ENCODE peak calls at places on chromosomes 11 and 22, in six cellular contexts. One of them, this sample, is unnamed.

GRCh38 chr11:123434262-123434661 is 4.2 kb downstream of the GRAMD1B start:
- DNase-seq in tibial artery: peak
- DNase-seq in HFFc6: peak
- DNase-seq in lower lobe of right lung: no peak
- DNase-seq in retinal pigment epithelial cell: no peak
- DNase-seq in CD4-positive, alpha-beta T cell: peak
- DNase-seq in this sample: no peak

GRCh38 chr11:2566223-2567025 is 121.6 kb downstream of the KCNQ1 start:
- DNase-seq in tibial artery: peak
- DNase-seq in HFFc6: no peak
- DNase-seq in lower lobe of right lung: peak
- DNase-seq in retinal pigment epithelial cell: no peak
- DNase-seq in CD4-positive, alpha-beta T cell: no peak
- DNase-seq in this sample: no peak

GRCh38 chr11:119863811-119864601 is 135.0 kb upstream of the NECTIN1 start:
- DNase-seq in tibial artery: no peak
- DNase-seq in HFFc6: no peak
- DNase-seq in lower lobe of right lung: no peak
- DNase-seq in retinal pigment epithelial cell: no peak
- DNase-seq in CD4-positive, alpha-beta T cell: no peak
- DNase-seq in this sample: no peak

GRCh38 chr11:70509476-70509875 is 111.1 kb downstream of the CTTN start:
- DNase-seq in tibial artery: no peak
- DNase-seq in HFFc6: no peak
- DNase-seq in lower lobe of right lung: no peak
- DNase-seq in retinal pigment epithelial cell: no peak
- DNase-seq in CD4-positive, alpha-beta T cell: no peak
- DNase-seq in this sample: no peak

GRCh38 chr22:25834490-25834889 is 92.5 kb downstream of the MYO18B start:
- DNase-seq in tibial artery: no peak
- DNase-seq in HFFc6: no peak
- DNase-seq in lower lobe of right lung: no peak
- DNase-seq in retinal pigment epithelial cell: no peak
- DNase-seq in CD4-positive, alpha-beta T cell: no peak
- DNase-seq in this sample: no peak

GRCh38 chr11:68146704-68147474 is 25.7 kb upstream of the CHKA start:
- DNase-seq in tibial artery: no peak
- DNase-seq in HFFc6: no peak
- DNase-seq in lower lobe of right lung: peak
- DNase-seq in retinal pigment epithelial cell: no peak
- DNase-seq in CD4-positive, alpha-beta T cell: no peak
- DNase-seq in this sample: no peak

GRCh38 chr22:49297286-49297870 is 530.3 kb downstream of the BRD1 start:
- DNase-seq in tibial artery: no peak
- DNase-seq in HFFc6: no peak
- DNase-seq in lower lobe of right lung: no peak
- DNase-seq in retinal pigment epithelial cell: no peak
- DNase-seq in CD4-positive, alpha-beta T cell: no peak
- DNase-seq in this sample: no peak

GRCh38 chr11:9001736-9002135 is 2.1 kb downstream of the NRIP3 start:
- DNase-seq in tibial artery: no peak
- DNase-seq in HFFc6: peak
- DNase-seq in lower lobe of right lung: no peak
- DNase-seq in retinal pigment epithelial cell: peak
- DNase-seq in CD4-positive, alpha-beta T cell: no peak
- DNase-seq in this sample: peak

GRCh38 chr22:27492566-27493201 is 308.9 kb downstream of the MN1 start:
- DNase-seq in tibial artery: no peak
- DNase-seq in HFFc6: no peak
- DNase-seq in lower lobe of right lung: no peak
- DNase-seq in retinal pigment epithelial cell: no peak
- DNase-seq in CD4-positive, alpha-beta T cell: no peak
- DNase-seq in this sample: no peak

GRCh38 chr11:86206296-86206695 is 38.3 kb upstream of the EED start:
- DNase-seq in tibial artery: no peak
- DNase-seq in HFFc6: no peak
- DNase-seq in lower lobe of right lung: no peak
- DNase-seq in retinal pigment epithelial cell: no peak
- DNase-seq in CD4-positive, alpha-beta T cell: no peak
- DNase-seq in this sample: peak

GRCh38 chr22:49935561-49935960 is 17.1 kb downstream of the CRELD2 start:
- DNase-seq in tibial artery: no peak
- DNase-seq in HFFc6: no peak
- DNase-seq in lower lobe of right lung: no peak
- DNase-seq in retinal pigment epithelial cell: no peak
- DNase-seq in CD4-positive, alpha-beta T cell: peak
- DNase-seq in this sample: no peak

GRCh38 chr11:130124096-130124495 is 35.5 kb upstream of the ST14 start:
- DNase-seq in tibial artery: peak
- DNase-seq in HFFc6: peak
- DNase-seq in lower lobe of right lung: peak
- DNase-seq in retinal pigment epithelial cell: peak
- DNase-seq in CD4-positive, alpha-beta T cell: no peak
- DNase-seq in this sample: no peak

GRCh38 chr11:1943576-1943975 is 3.6 kb upstream of the MRPL23 start:
- DNase-seq in tibial artery: peak
- DNase-seq in HFFc6: no peak
- DNase-seq in lower lobe of right lung: peak
- DNase-seq in retinal pigment epithelial cell: no peak
- DNase-seq in CD4-positive, alpha-beta T cell: no peak
- DNase-seq in this sample: no peak

GRCh38 chr11:59610289-59610688 is 5.3 kb downstream of the OSBP start:
- DNase-seq in tibial artery: no peak
- DNase-seq in HFFc6: no peak
- DNase-seq in lower lobe of right lung: no peak
- DNase-seq in retinal pigment epithelial cell: no peak
- DNase-seq in CD4-positive, alpha-beta T cell: no peak
- DNase-seq in this sample: no peak

GRCh38 chr11:19963697-19964340 is 196.5 kb downstream of the DBX1 start:
- DNase-seq in tibial artery: no peak
- DNase-seq in HFFc6: no peak
- DNase-seq in lower lobe of right lung: no peak
- DNase-seq in retinal pigment epithelial cell: no peak
- DNase-seq in CD4-positive, alpha-beta T cell: no peak
- DNase-seq in this sample: no peak

GRCh38 chr11:132911186-132911585 is 621.1 kb downstream of the OPCML start:
- DNase-seq in tibial artery: no peak
- DNase-seq in HFFc6: no peak
- DNase-seq in lower lobe of right lung: no peak
- DNase-seq in retinal pigment epithelial cell: peak
- DNase-seq in CD4-positive, alpha-beta T cell: no peak
- DNase-seq in this sample: no peak

GRCh38 chr11:40722179-40722795 is 737.2 kb downstream of the LRRC4C start:
- DNase-seq in tibial artery: no peak
- DNase-seq in HFFc6: no peak
- DNase-seq in lower lobe of right lung: no peak
- DNase-seq in retinal pigment epithelial cell: no peak
- DNase-seq in CD4-positive, alpha-beta T cell: no peak
- DNase-seq in this sample: no peak

GRCh38 chr22:45072322-45072903 is 62.6 kb upstream of the PHF21B start:
- DNase-seq in tibial artery: no peak
- DNase-seq in HFFc6: peak
- DNase-seq in lower lobe of right lung: no peak
- DNase-seq in retinal pigment epithelial cell: peak
- DNase-seq in CD4-positive, alpha-beta T cell: no peak
- DNase-seq in this sample: no peak

GRCh38 chr11:127003260-127003981 is 2.9 kb upstream of the KIRREL3 start:
- DNase-seq in tibial artery: no peak
- DNase-seq in HFFc6: peak
- DNase-seq in lower lobe of right lung: no peak
- DNase-seq in retinal pigment epithelial cell: no peak
- DNase-seq in CD4-positive, alpha-beta T cell: no peak
- DNase-seq in this sample: no peak

GRCh38 chr22:39110631-39111561 is 13.9 kb downstream of the APOBEC3H start:
- DNase-seq in tibial artery: no peak
- DNase-seq in HFFc6: no peak
- DNase-seq in lower lobe of right lung: no peak
- DNase-seq in retinal pigment epithelial cell: no peak
- DNase-seq in CD4-positive, alpha-beta T cell: no peak
- DNase-seq in this sample: no peak

GRCh38 chr11:73988227-73988626 is 5.6 kb upstream of the UCP2 start:
- DNase-seq in tibial artery: no peak
- DNase-seq in HFFc6: no peak
- DNase-seq in lower lobe of right lung: no peak
- DNase-seq in retinal pigment epithelial cell: no peak
- DNase-seq in CD4-positive, alpha-beta T cell: no peak
- DNase-seq in this sample: no peak

GRCh38 chr11:73990727-73991126 is 8.1 kb upstream of the UCP2 start:
- DNase-seq in tibial artery: no peak
- DNase-seq in HFFc6: no peak
- DNase-seq in lower lobe of right lung: no peak
- DNase-seq in retinal pigment epithelial cell: no peak
- DNase-seq in CD4-positive, alpha-beta T cell: no peak
- DNase-seq in this sample: no peak

GRCh38 chr11:73991471-73992006 is 8.9 kb upstream of the UCP2 start:
- DNase-seq in tibial artery: no peak
- DNase-seq in HFFc6: no peak
- DNase-seq in lower lobe of right lung: no peak
- DNase-seq in retinal pigment epithelial cell: no peak
- DNase-seq in CD4-positive, alpha-beta T cell: no peak
- DNase-seq in this sample: no peak

GRCh38 chr11:73983764-73984543 is 1.3 kb upstream of the UCP2 start:
- DNase-seq in tibial artery: peak
- DNase-seq in HFFc6: no peak
- DNase-seq in lower lobe of right lung: no peak
- DNase-seq in retinal pigment epithelial cell: no peak
- DNase-seq in CD4-positive, alpha-beta T cell: no peak
- DNase-seq in this sample: peak

GRCh38 chr11:73989156-73989555 is 6.5 kb upstream of the UCP2 start:
- DNase-seq in tibial artery: no peak
- DNase-seq in HFFc6: no peak
- DNase-seq in lower lobe of right lung: no peak
- DNase-seq in retinal pigment epithelial cell: no peak
- DNase-seq in CD4-positive, alpha-beta T cell: no peak
- DNase-seq in this sample: no peak
- TF ChIP-seq CTCF in tibial artery: no peak
- TF ChIP-seq CTCF in HFFc6: no peak
- TF ChIP-seq CTCF in lower lobe of right lung: peak
- TF ChIP-seq CTCF in retinal pigment epithelial cell: peak
- TF ChIP-seq CTCF in CD4-positive, alpha-beta T cell: no peak
- TF ChIP-seq CTCF in this sample: no peak

DNA sequence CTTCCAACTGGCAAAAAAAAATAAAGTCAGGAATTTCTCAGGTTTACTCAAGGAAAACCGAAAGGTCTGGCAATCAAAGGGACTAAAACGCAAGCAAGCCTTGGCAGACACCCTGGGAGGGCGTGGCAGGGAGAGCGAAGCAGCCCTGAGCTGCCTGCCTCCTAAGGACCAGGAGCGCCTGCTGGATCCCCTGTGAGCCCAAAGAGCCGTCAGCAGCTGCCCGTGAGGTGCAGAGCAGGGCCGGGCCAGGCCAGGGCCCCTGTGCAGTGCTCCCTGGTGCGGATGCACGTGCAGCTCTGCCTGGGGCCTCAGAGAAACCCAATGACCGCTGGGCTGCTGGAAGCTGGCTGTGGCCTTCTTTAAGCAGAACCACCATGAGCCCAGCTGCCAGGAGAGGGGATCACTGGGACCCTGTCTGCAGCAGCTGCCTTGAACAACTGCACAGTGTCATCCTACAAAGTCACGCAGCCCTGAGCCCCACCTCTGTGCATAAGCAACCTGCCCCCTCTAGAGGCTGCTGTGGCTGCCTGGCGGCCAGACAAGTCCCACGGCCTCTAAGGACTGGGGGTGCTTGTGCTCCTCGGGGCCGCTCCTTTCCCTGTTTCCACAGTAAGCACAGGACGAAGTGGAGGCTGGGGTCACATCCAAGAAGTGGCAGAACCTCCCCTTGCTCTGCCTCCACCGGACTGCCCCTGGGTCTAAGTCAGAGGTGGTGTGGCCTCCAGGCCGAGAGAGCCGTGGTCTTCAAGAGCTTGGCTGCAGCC is 29.2 kb upstream of the COMT start:
- DNase-seq in tibial artery: no peak
- DNase-seq in HFFc6: no peak
- DNase-seq in lower lobe of right lung: no peak
- DNase-seq in retinal pigment epithelial cell: no peak
- DNase-seq in CD4-positive, alpha-beta T cell: no peak
- DNase-seq in this sample: no peak
- TF ChIP-seq CTCF in tibial artery: no peak
- TF ChIP-seq CTCF in HFFc6: no peak
- TF ChIP-seq CTCF in lower lobe of right lung: no peak
- TF ChIP-seq CTCF in retinal pigment epithelial cell: peak
- TF ChIP-seq CTCF in CD4-positive, alpha-beta T cell: no peak
- TF ChIP-seq CTCF in this sample: no peak

GRCh38 chr22:24270556-24271405 is at the start of gene SPECC1L:
- DNase-seq in tibial artery: peak
- DNase-seq in HFFc6: peak
- DNase-seq in lower lobe of right lung: peak
- DNase-seq in retinal pigment epithelial cell: peak
- DNase-seq in CD4-positive, alpha-beta T cell: peak
- DNase-seq in this sample: peak
- TF ChIP-seq CTCF in tibial artery: peak
- TF ChIP-seq CTCF in HFFc6: peak
- TF ChIP-seq CTCF in lower lobe of right lung: peak
- TF ChIP-seq CTCF in retinal pigment epithelial cell: no peak
- TF ChIP-seq CTCF in CD4-positive, alpha-beta T cell: no peak
- TF ChIP-seq CTCF in this sample: peak

GRCh38 chr11:66267379-66268209 is 845 bp upstream of the RAB1B start:
- DNase-seq in tibial artery: peak
- DNase-seq in HFFc6: peak
- DNase-seq in lower lobe of right lung: peak
- DNase-seq in retinal pigment epithelial cell: peak
- DNase-seq in CD4-positive, alpha-beta T cell: peak
- DNase-seq in this sample: peak

GRCh38 chr11:66268210-66268952 is at the start of gene RAB1B:
- DNase-seq in tibial artery: peak
- DNase-seq in HFFc6: peak
- DNase-seq in lower lobe of right lung: peak
- DNase-seq in retinal pigment epithelial cell: peak
- DNase-seq in CD4-positive, alpha-beta T cell: peak
- DNase-seq in this sample: peak

GRCh38 chr11:66271816-66272215 is 3.4 kb downstream of the RAB1B start:
- DNase-seq in tibial artery: no peak
- DNase-seq in HFFc6: no peak
- DNase-seq in lower lobe of right lung: no peak
- DNase-seq in retinal pigment epithelial cell: no peak
- DNase-seq in CD4-positive, alpha-beta T cell: no peak
- DNase-seq in this sample: no peak

GRCh38 chr11:66267039-66267378 is 1.4 kb upstream of the RAB1B start:
- DNase-seq in tibial artery: no peak
- DNase-seq in HFFc6: no peak
- DNase-seq in lower lobe of right lung: no peak
- DNase-seq in retinal pigment epithelial cell: no peak
- DNase-seq in CD4-positive, alpha-beta T cell: no peak
- DNase-seq in this sample: no peak

GRCh38 chr11:66268953-66269906 is 791 bp downstream of the RAB1B start:
- DNase-seq in tibial artery: peak
- DNase-seq in HFFc6: peak
- DNase-seq in lower lobe of right lung: no peak
- DNase-seq in retinal pigment epithelial cell: no peak
- DNase-seq in CD4-positive, alpha-beta T cell: no peak
- DNase-seq in this sample: peak
- TF ChIP-seq CTCF in tibial artery: no peak
- TF ChIP-seq CTCF in HFFc6: peak
- TF ChIP-seq CTCF in lower lobe of right lung: no peak
- TF ChIP-seq CTCF in retinal pigment epithelial cell: peak
- TF ChIP-seq CTCF in CD4-positive, alpha-beta T cell: no peak
- TF ChIP-seq CTCF in this sample: peak

GRCh38 chr22:35582861-35583670 is 34.1 kb downstream of the MB start:
- DNase-seq in tibial artery: peak
- DNase-seq in HFFc6: no peak
- DNase-seq in lower lobe of right lung: peak
- DNase-seq in retinal pigment epithelial cell: no peak
- DNase-seq in CD4-positive, alpha-beta T cell: peak
- DNase-seq in this sample: peak
- TF ChIP-seq CTCF in tibial artery: peak
- TF ChIP-seq CTCF in HFFc6: peak
- TF ChIP-seq CTCF in lower lobe of right lung: peak
- TF ChIP-seq CTCF in retinal pigment epithelial cell: peak
- TF ChIP-seq CTCF in CD4-positive, alpha-beta T cell: peak
- TF ChIP-seq CTCF in this sample: peak

This sample was measured in upper lobe of left lung.